ENCODE peak calls at places on chromosomes 1 and 21, in ten cellular contexts. Z is stimulated activated CD4-positive, alpha-beta T cell treated with anti-CD3 and anti-CD28 coated beads, Interleukin-4, amount 100 ng/mL, for 4 hours; C is GM03348; N is choroid plexus epithelial cell; Q is NCI-H1694; R is Right ventricle myocardium superior; H is Peyer's patch; O is stimulated activated CD8-positive, alpha-beta memory T cell treated with anti-CD3 and anti-CD28 coated beads, Interleukin-4, amount 100 ng/mL, for 4 hours; Y is left colon; V is NCI-H345. S is an unnamed sample.

GRCh38 chr1:1435094-1435903 is at the start of gene VWA1:
- DNase-seq in O (peak; percentile 15), Q (no peak), H (peak; percentile 45), R (peak; percentile 82), Z (peak; percentile 57), N (peak; percentile 64), Y (peak; percentile 65), V (peak; percentile 78), C (peak; percentile 97), S (peak; percentile 97)

GRCh38 chr1:17060129-17060868 is 6.5 kb upstream of the SDHB start:
- DNase-seq in N (peak; percentile 22), R (no peak), C (no peak), Z (no peak), Q (no peak), O (no peak), H (no peak), Y (no peak), V (no peak), S (no peak)

GRCh38 chr21:46518983-46519583 is 60.4 kb downstream of the DIP2A start:
- DNase-seq in Y (no peak), Q (no peak), H (no peak), V (no peak), O (no peak), N (peak; percentile 16), Z (no peak), R (no peak), C (no peak), S (no peak)

GRCh38 chr21:18285379-18285778 is 40.7 kb downstream of the CHODL start:
- DNase-seq in O (no peak), Y (no peak), C (no peak), H (no peak), Z (no peak), Q (no peak), V (no peak), N (no peak), R (no peak), S (no peak)

GRCh38 chr1:84742653-84743052 is 52.4 kb upstream of the SSX2IP start:
- DNase-seq in Q (no peak), R (no peak), Y (no peak), H (no peak), O (no peak), N (no peak), V (no peak), Z (no peak), C (no peak), S (no peak)

GRCh38 chr1:246588322-246588721 is 22.1 kb downstream of the CNST start:
- DNase-seq in O (no peak), V (no peak), Q (no peak), N (peak; percentile 60), Y (no peak), C (peak; percentile 38), R (no peak), Z (no peak), H (no peak), S (no peak)

GRCh38 chr1:167563579-167564246 is 10.2 kb upstream of the CREG1 start:
- DNase-seq in N (no peak), Q (no peak), H (no peak), Z (no peak), O (no peak), C (no peak), V (peak; percentile 67), R (peak; percentile 48), Y (peak; percentile 41), S (no peak)

GRCh38 chr1:59601811-59602210 is 212.9 kb upstream of the HOOK1 start:
- DNase-seq in C (no peak), H (no peak), Z (no peak), O (no peak), V (no peak), R (no peak), Y (no peak), Q (no peak), N (no peak), S (no peak)

GRCh38 chr1:110155878-110156522 is 5.7 kb downstream of the SLC6A17 start:
- DNase-seq in Q (no peak), H (no peak), O (no peak), Z (no peak), Y (no peak), R (peak; percentile 67), N (peak; percentile 74), C (peak; percentile 87), V (no peak), S (peak; percentile 89)

GRCh38 chr1:196034080-196034706 is 574.0 kb downstream of the KCNT2 start:
- DNase-seq in Z (no peak), Y (no peak), N (peak; percentile 37), R (no peak), C (no peak), H (no peak), O (no peak), Q (peak; percentile 15), V (peak; percentile 33), S (no peak)

GRCh38 chr1:24151175-24151533 is 8.2 kb upstream of the IL22RA1 start:
- DNase-seq in Y (peak; percentile 87), N (no peak), H (no peak), V (peak; percentile 29), R (no peak), O (no peak), Z (no peak), Q (no peak), C (no peak), S (no peak)